ENCODE peak calls at places on chromosomes 2 and 18, in six cellular contexts. B, M, L, D, X and U are unnamed samples.

GRCh38 chr2:228283491-228284171 is 102.1 kb upstream of the SPHKAP start:
- DNase-seq in B (no peak), M (no peak), L (no peak), D (no peak), X (no peak), U (no peak)

GRCh38 chr2:41966431-41966893 is 81.4 kb upstream of the PKDCC start:
- DNase-seq in B (no peak), M (peak), L (peak), D (no peak), X (peak), U (peak)

GRCh38 chr2:102620367-102620766 is 1.0 kb downstream of the SLC9A2 start:
- DNase-seq in B (no peak), M (peak), L (peak), D (no peak), X (no peak), U (no peak)

GRCh38 chr2:177484396-177484795 is 91.8 kb downstream of the AGPS start:
- DNase-seq in B (no peak), M (no peak), L (no peak), D (no peak), X (no peak), U (no peak)

GRCh38 chr2:171230176-171230575 is 69.5 kb upstream of the TLK1 start:
- DNase-seq in B (no peak), M (no peak), L (no peak), D (no peak), X (no peak), U (no peak)

GRCh38 chr2:46548103-46548486 is 68.7 kb downstream of the TMEM247 start:
- DNase-seq in B (no peak), M (no peak), L (peak), D (no peak), X (no peak), U (peak)

GRCh38 chr2:129178356-129178755 is 801.1 kb upstream of the RAB6C start:
- DNase-seq in B (no peak), M (no peak), L (no peak), D (no peak), X (no peak), U (no peak)

GRCh38 chr2:2901384-2902345 is 476.0 kb downstream of the EIPR1 start:
- DNase-seq in B (no peak), M (no peak), L (no peak), D (peak), X (no peak), U (no peak)

GRCh38 chr2:201413552-201413951 is 37.7 kb downstream of the TRAK2 start:
- DNase-seq in B (no peak), M (no peak), L (no peak), D (no peak), X (no peak), U (no peak)

GRCh38 chr2:64989982-64990614 is 899 bp downstream of the SLC1A4 start:
- DNase-seq in B (no peak), M (no peak), L (no peak), D (peak), X (no peak), U (no peak)

GRCh38 chr2:167534443-167534842 is 646.2 kb downstream of the XIRP2 start:
- DNase-seq in B (no peak), M (no peak), L (no peak), D (no peak), X (no peak), U (no peak)

GRCh38 chr2:205865794-205866490 is 183.6 kb downstream of the NRP2 start:
- DNase-seq in B (no peak), M (peak), L (no peak), D (no peak), X (no peak), U (no peak)

GRCh38 chr2:37827455-37827854 is 97.6 kb upstream of the RMDN2 start:
- DNase-seq in B (no peak), M (no peak), L (no peak), D (no peak), X (no peak), U (no peak)

GRCh38 chr2:102514061-102514785 is 41.2 kb downstream of the SLC9A4 start:
- DNase-seq in B (no peak), M (no peak), L (peak), D (no peak), X (peak), U (no peak)

GRCh38 chr2:76953733-76954347 is 568.3 kb downstream of the LRRTM4 start:
- DNase-seq in B (no peak), M (peak), L (peak), D (peak), X (no peak), U (peak)

GRCh38 chr2:127149384-127149783 is 42.4 kb upstream of the BIN1 start:
- DNase-seq in B (no peak), M (no peak), L (no peak), D (no peak), X (peak), U (no peak)

GRCh38 chr2:169799555-169799954 is 884 bp downstream of the SSB start:
- DNase-seq in B (no peak), M (no peak), L (no peak), D (peak), X (peak), U (no peak)

GRCh38 chr2:200741468-200742202 is 70.1 kb upstream of the BZW1 start:
- DNase-seq in B (no peak), M (peak), L (no peak), D (no peak), X (peak), U (no peak)

GRCh38 chr2:155377178-155377780 is 678.8 kb downstream of the KCNJ3 start:
- DNase-seq in B (no peak), M (no peak), L (no peak), D (no peak), X (peak), U (no peak)

GRCh38 chr2:59236723-59237122 is 995.6 kb upstream of the FANCL start:
- DNase-seq in B (no peak), M (no peak), L (no peak), D (no peak), X (peak), U (no peak)

DNA sequence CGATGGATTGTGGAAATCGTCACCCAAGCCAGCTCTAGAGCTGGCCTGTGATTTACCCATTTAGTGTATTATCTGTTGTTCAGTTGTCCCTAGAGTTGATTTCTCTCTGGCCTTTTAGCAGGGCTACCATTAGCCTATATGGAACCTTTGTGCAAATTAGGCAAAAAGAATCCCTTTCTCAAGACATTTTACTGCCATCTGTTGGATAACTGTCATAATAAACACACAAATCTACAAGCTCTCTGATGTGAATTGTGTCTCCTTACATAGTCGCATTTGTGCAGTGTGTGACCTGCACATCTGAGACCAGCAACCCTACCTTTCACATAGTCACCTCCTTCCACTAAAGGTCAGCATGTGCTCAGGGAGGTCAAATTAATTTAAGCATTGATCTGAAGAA is 34.0 kb downstream of the LOXHD1 start:
- DNase-seq in B (no peak), M (no peak), L (no peak), D (no peak), X (peak), U (no peak)
- TF ChIP-seq CTCF in B (peak), M (no peak), L (no peak), D (no peak), X (peak), U (no peak)

GRCh38 chr2:211055438-211055837 is 499.0 kb downstream of the CPS1 start:
- DNase-seq in B (no peak), M (no peak), L (no peak), D (no peak), X (peak), U (no peak)
- TF ChIP-seq CTCF in B (no peak), M (peak), L (no peak), D (no peak), X (peak), U (no peak)

DNA sequence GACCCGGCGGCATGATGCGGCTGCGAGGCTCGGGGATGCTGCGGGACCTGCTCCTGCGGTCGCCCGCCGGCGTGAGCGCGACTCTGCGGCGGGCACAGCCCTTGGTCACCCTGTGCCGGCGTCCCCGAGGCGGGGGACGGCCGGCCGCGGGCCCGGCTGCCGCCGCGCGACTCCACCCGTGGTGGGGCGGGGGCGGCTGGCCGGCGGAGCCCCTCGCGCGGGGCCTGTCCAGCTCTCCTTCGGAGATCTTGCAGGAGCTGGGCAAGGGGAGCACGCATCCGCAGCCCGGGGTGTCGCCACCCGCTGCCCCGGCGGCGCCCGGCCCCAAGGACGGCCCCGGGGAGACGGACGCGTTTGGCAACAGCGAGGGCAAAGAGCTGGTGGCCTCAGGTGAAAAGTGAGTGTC is 456 bp downstream of the GLS start:
- DNase-seq in B (no peak), M (no peak), L (no peak), D (no peak), X (no peak), U (no peak)
- TF ChIP-seq CTCF in B (no peak), M (no peak), L (no peak), D (no peak), X (no peak), U (no peak)

GRCh38 chr2:15896859-15897258 is 43.5 kb upstream of the MYCN start:
- DNase-seq in B (no peak), M (no peak), L (no peak), D (no peak), X (no peak), U (no peak)
- TF ChIP-seq CTCF in B (no peak), M (no peak), L (no peak), D (no peak), X (no peak), U (no peak)

GRCh38 chr2:106342801-106343200 is 125.4 kb downstream of the RGPD3 start:
- DNase-seq in B (no peak), M (no peak), L (peak), D (no peak), X (no peak), U (no peak)
- TF ChIP-seq CTCF in B (no peak), M (no peak), L (no peak), D (no peak), X (no peak), U (no peak)

DNA sequence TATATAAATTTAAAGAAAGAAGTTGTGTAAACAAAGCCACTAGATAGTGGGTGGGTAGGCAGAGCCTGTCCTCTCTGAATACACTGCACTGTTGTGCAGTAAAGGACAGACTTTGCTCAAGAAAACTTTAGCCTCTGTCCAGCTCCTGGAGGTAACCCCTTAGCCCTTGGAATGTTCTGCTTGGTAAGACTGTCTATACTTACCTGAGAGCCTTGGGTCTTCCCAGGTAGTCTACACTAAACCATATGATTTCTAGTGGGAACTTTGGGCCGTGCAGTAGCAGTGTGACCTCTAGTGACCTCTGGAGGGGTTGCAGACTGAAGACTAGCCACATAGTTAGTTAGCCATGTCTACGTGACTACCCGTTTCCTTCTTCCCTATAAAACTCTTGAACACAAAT is 678.3 kb upstream of the NRXN1 start:
- DNase-seq in B (no peak), M (no peak), L (no peak), D (peak), X (no peak), U (no peak)
- TF ChIP-seq CTCF in B (no peak), M (no peak), L (no peak), D (no peak), X (no peak), U (no peak)

DNA sequence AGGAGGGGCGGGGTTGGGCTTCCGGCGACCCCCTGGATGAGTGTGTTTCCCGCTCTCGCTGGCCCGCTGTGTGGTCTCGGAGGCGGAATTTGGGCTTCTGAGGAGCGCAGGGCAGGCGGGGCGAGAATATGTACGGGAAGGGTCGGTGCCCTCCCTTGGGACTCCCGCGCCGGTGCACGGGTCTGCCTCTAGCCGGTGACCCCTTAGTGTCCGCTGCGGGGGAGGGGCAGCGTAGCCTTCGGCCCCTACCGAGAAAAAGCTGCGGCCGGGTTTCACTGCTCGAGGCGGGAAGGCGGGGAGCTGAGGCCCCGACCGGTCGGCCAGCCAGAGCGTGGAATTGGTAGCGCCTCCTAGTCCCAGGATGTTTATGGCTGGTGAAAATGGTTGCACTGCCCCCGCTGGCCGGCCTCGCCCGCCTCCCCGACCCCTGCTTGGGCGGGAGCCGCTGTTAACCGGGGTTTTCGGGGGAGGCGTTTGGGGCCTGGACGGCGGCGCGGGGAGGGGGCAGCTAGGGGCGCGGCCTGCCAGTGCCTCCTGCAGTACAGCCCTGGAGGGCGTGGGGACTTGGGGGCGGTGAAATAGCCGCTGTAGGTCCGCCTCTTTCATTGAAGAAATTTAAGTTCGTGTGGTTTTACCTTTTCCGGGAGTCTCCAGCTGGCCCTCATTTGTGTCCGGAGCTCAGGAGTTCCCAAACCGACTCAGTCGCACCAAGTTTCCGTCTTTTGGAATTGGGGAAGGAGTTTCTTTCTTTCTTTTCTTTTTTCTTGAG is at the start of gene UGP2:
- DNase-seq in B (peak), M (peak), L (peak), D (peak), X (peak), U (peak)
- TF ChIP-seq CTCF in B (peak), M (peak), L (no peak), D (peak), X (peak), U (no peak)

DNA sequence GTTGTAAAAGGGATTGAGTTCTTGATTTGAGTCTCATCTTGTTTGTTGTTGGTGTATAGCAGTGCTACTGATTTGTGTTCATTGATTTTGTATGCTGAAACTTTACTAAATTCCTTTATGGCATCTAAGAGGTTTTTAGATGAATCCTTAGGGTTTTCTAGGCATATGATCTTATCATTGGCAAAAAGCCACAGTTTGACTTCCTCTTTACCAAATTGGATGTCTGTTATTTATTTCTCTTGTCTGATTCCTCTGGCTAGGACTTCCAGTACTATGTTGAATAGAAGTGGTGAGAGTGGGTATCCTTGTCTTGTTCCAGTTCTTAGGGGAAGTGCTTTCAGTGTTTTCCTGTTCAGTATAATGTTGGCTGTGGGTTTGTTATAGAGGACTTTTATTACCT is 4.8 kb downstream of the ANKAR start:
- DNase-seq in B (no peak), M (no peak), L (no peak), D (no peak), X (no peak), U (no peak)
- TF ChIP-seq CTCF in B (no peak), M (no peak), L (no peak), D (no peak), X (no peak), U (no peak)

GRCh38 chr18:4130734-4131719 is 324.1 kb downstream of the DLGAP1 start:
- DNase-seq in B (no peak), M (peak), L (no peak), D (no peak), X (no peak), U (no peak)
- TF ChIP-seq CTCF in B (no peak), M (peak), L (no peak), D (no peak), X (peak), U (no peak)

DNA sequence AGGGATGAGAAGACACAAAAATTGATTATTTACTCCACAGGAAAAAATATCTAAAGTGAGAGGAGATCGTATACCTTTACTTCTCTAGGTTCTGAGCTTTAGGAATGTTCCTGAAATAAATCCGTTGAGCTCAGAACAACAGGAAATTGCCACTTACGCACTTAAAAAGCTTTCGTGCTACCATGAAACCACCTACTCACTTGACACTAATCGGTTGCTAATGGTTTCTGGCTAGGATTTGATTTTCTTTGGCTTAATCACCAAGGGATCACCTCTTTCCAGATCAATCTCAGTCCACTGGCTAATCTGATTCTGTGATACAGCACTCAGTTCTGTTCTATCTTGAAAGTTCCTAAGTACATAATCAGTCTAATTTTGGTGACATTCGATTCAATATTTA is 419.6 kb downstream of the DLGAP1 start:
- DNase-seq in B (no peak), M (no peak), L (no peak), D (no peak), X (no peak), U (no peak)
- TF ChIP-seq CTCF in B (no peak), M (no peak), L (no peak), D (no peak), X (no peak), U (no peak)